ENCODE peak calls at places on chromosomes 4 and X, in eight cellular contexts. W is left lung, T is lung, O is AG04450, L is OCI-LY7, N is adrenal gland, G is HepG2, H is HCT116. Y is an unnamed sample.

GRCh38 chr4:120071192-120071795 is 4.6 kb upstream of the MAD2L1 start:
- DNase-seq in W (no peak), T (peak), O (no peak), L (peak), N (peak), G (peak), H (peak), Y (no peak)

GRCh38 chrX:45344597-45344996 is 143.9 kb upstream of the DIPK2B start:
- DNase-seq in W (no peak), T (no peak), O (no peak), L (no peak), N (no peak), G (no peak), H (no peak), Y (no peak)

GRCh38 chrX:154351183-154352011 is 23.0 kb downstream of the FLNA start:
- DNase-seq in W (no peak), T (no peak), O (no peak), L (no peak), N (no peak), G (no peak), H (no peak), Y (peak)

GRCh38 chrX:13345037-13345436 is 25.2 kb upstream of the ATXN3L start:
- DNase-seq in W (no peak), T (no peak), O (no peak), L (peak), N (no peak), G (no peak), H (no peak), Y (no peak)

GRCh38 chr4:76594152-76594551 is 159.1 kb downstream of the SHROOM3 start:
- DNase-seq in W (no peak), T (no peak), O (no peak), L (no peak), N (no peak), G (no peak), H (no peak), Y (no peak)

GRCh38 chr4:37008199-37008598 is 236.3 kb upstream of the NWD2 start:
- DNase-seq in W (no peak), T (no peak), O (no peak), L (peak), N (no peak), G (peak), H (no peak), Y (no peak)

GRCh38 chrX:11591712-11592351 is 73.9 kb downstream of the ARHGAP6 start:
- DNase-seq in W (no peak), T (no peak), O (no peak), L (peak), N (no peak), G (no peak), H (no peak), Y (no peak)

GRCh38 chr4:142353149-142353738 is 492.9 kb downstream of the INPP4B start:
- DNase-seq in W (no peak), T (no peak), O (peak), L (peak), N (peak), G (peak), H (peak), Y (no peak)

GRCh38 chrX:109854096-109854495 is 121.0 kb upstream of the ACSL4 start:
- DNase-seq in W (no peak), T (no peak), O (no peak), L (no peak), N (no peak), G (no peak), H (no peak), Y (no peak)

GRCh38 chrX:18985186-18985435 is 1.2 kb upstream of the PHKA2 start:
- DNase-seq in W (no peak), T (no peak), O (no peak), L (no peak), N (no peak), G (no peak), H (no peak), Y (no peak)

GRCh38 chrX:125646195-125646594 is 326.5 kb downstream of the TEX13C start:
- DNase-seq in W (no peak), T (no peak), O (no peak), L (peak), N (peak), G (no peak), H (no peak), Y (no peak)

GRCh38 chrX:12401252-12401651 is 263.0 kb downstream of the FRMPD4 start:
- DNase-seq in W (no peak), T (no peak), O (no peak), L (no peak), N (no peak), G (no peak), H (no peak), Y (no peak)

GRCh38 chr4:40662962-40663604 is 33.4 kb upstream of the RBM47 start:
- DNase-seq in W (peak), T (peak), O (peak), L (no peak), N (peak), G (peak), H (no peak), Y (no peak)

GRCh38 chrX:119552508-119552907 is 12.7 kb downstream of the STEEP1 start:
- DNase-seq in W (no peak), T (no peak), O (no peak), L (no peak), N (no peak), G (no peak), H (no peak), Y (no peak)

GRCh38 chr4:7200801-7201200 is 8.5 kb downstream of the SORCS2 start:
- DNase-seq in W (no peak), T (no peak), O (no peak), L (no peak), N (no peak), G (no peak), H (no peak), Y (no peak)

GRCh38 chr4:77994194-77994721 is 62.9 kb upstream of the FRAS1 start:
- DNase-seq in W (no peak), T (no peak), O (peak), L (peak), N (no peak), G (peak), H (peak), Y (no peak)

GRCh38 chrX:10989386-10989785 is 121.7 kb upstream of the HCCS start:
- DNase-seq in W (no peak), T (no peak), O (no peak), L (no peak), N (no peak), G (no peak), H (no peak), Y (no peak)

GRCh38 chr4:146930673-146931072 is 15.0 kb downstream of the TTC29 start:
- DNase-seq in W (no peak), T (no peak), O (no peak), L (no peak), N (no peak), G (no peak), H (no peak), Y (no peak)

GRCh38 chrX:13092455-13092941 is 48.1 kb upstream of the FAM9C start:
- DNase-seq in W (peak), T (no peak), O (no peak), L (no peak), N (no peak), G (no peak), H (no peak), Y (peak)

GRCh38 chr4:128282516-128282915 is 5.1 kb downstream of the PGRMC2 start:
- DNase-seq in W (no peak), T (no peak), O (no peak), L (no peak), N (no peak), G (no peak), H (no peak), Y (no peak)

GRCh38 chr4:184983660-184984356 is 34.5 kb upstream of the HELT start:
- DNase-seq in W (peak), T (peak), O (no peak), L (peak), N (peak), G (peak), H (peak), Y (peak)

GRCh38 chrX:134735015-134735414 is 76.7 kb upstream of the PLAC1 start:
- DNase-seq in W (no peak), T (no peak), O (no peak), L (no peak), N (no peak), G (no peak), H (no peak), Y (no peak)

GRCh38 chrX:10577863-10578262 is 42.5 kb downstream of the MID1 start:
- DNase-seq in W (no peak), T (no peak), O (no peak), L (no peak), N (no peak), G (no peak), H (no peak), Y (no peak)

GRCh38 chr4:53196872-53197759 is 168.7 kb downstream of the SCFD2 start:
- DNase-seq in W (no peak), T (no peak), O (peak), L (peak), N (no peak), G (peak), H (peak), Y (no peak)

GRCh38 chr4:156378053-156378665 is 424.5 kb upstream of the CTSO start:
- DNase-seq in W (no peak), T (no peak), O (peak), L (peak), N (peak), G (peak), H (peak), Y (no peak)

GRCh38 chrX:151922692-151923091 is 10.0 kb downstream of the MAGEA4 start:
- DNase-seq in W (no peak), T (no peak), O (no peak), L (no peak), N (no peak), G (no peak), H (no peak), Y (no peak)

GRCh38 chr4:182917182-182918043 is at the start of gene DCTD:
- DNase-seq in W (peak), T (peak), O (no peak), L (peak), N (peak), G (peak), H (no peak), Y (peak)

GRCh38 chr4:182920676-182921075 is 3.5 kb upstream of the DCTD start:
- DNase-seq in W (no peak), T (no peak), O (no peak), L (no peak), N (no peak), G (no peak), H (no peak), Y (no peak)

GRCh38 chr4:182918791-182919302 is 1.7 kb upstream of the DCTD start:
- DNase-seq in W (no peak), T (no peak), O (no peak), L (peak), N (no peak), G (no peak), H (no peak), Y (no peak)

GRCh38 chr4:182916483-182917181 is 554 bp downstream of the DCTD start:
- DNase-seq in W (peak), T (peak), O (no peak), L (peak), N (peak), G (no peak), H (no peak), Y (no peak)

DNA sequence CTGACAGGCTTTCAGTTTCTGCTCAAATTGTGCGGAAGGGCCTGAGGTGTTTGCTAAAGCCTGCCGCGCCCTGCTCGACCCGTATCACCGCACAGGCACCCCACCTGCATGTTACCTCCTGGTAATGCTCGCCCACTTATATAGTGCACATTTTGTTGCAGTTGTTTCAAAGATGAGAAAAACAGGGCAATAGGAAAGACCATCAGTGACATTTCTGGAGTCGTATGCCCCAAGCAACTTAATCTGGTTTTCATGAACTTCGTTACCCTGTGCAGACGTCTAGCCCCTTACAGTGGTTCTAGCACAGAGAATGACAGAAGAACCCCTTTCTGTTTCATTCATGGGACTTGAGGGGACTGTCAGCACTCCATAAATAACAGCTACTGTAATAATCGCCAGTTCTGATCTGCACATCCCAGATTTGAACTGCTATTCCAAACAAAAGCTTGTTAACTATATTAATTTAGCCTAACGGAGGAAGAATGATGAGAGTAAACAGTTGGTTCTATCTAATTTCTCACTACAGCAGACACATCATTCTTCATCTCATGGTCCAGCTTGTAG is 940 bp upstream of the DCTD start:
- DNase-seq in W (no peak), T (no peak), O (no peak), L (no peak), N (no peak), G (no peak), H (no peak), Y (no peak)
- TF ChIP-seq CTCF in W (no peak), T (no peak), O (no peak), L (peak), N (no peak), G (no peak), H (no peak), Y (no peak)

DNA sequence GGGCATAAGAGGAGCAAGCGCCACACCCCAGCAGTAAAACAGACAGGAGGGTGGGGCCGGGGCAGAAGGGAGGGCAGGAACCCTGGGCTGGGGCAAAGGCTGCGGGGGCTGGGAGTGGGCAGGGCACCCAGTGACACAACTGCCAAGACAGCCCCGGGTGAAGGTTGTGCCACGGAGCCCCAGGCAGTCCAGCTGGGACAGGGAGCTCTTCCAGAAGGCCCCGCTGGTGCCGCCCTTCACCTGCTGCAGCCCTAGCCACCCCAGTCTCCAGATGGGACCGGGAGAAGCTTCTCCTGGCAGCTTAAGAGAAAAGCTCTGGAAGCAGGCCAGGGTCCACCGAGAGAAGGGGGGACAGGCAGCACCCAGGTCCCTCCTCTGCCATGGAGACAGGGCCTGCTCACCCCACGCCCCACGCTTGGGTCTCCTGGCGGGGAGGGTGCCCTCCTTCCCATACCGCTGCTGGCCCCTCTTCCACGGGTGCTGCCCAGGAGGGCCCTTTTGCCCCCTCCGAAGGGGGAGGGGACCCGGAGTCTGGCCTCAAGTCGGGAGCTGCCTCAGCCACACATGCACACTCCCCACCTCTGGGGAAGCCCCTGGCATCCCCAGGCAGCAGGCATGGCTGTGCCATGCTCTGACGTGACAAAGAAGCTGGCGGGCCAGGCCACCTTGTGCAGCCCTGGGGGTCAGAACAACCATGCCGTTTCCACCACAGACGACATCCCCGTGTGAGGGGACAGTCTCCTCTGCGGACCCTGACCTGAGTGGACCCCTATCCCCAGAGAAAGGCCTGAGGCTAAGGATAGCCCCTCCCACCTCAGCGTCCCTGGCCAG is 1.5 kb downstream of the DGKQ start:
- DNase-seq in W (no peak), T (no peak), O (no peak), L (no peak), N (no peak), G (no peak), H (no peak), Y (no peak)
- H3K27ac ChIP-seq in W (no peak), T (no peak), O (no peak), L (no peak), N (no peak), G (no peak), H (peak), Y (no peak)

GRCh38 chr4:160182727-160183126 is 1079.8 kb downstream of the RAPGEF2 start:
- DNase-seq in W (no peak), T (no peak), O (no peak), L (no peak), N (no peak), G (no peak), H (no peak), Y (no peak)

GRCh38 chr4:160175064-160175643 is 1072.3 kb downstream of the RAPGEF2 start:
- DNase-seq in W (no peak), T (no peak), O (no peak), L (no peak), N (no peak), G (no peak), H (peak), Y (no peak)

GRCh38 chr4:160180206-160180605 is 1077.3 kb downstream of the RAPGEF2 start:
- DNase-seq in W (no peak), T (no peak), O (no peak), L (no peak), N (no peak), G (no peak), H (peak), Y (no peak)
- TF ChIP-seq CTCF in W (no peak), T (no peak), O (no peak), L (no peak), N (no peak), G (no peak), H (no peak), Y (no peak)

GRCh38 chr4:25915359-25915716 is 1.3 kb downstream of the SMIM20 start:
- DNase-seq in W (no peak), T (no peak), O (no peak), L (no peak), N (no peak), G (no peak), H (no peak), Y (no peak)
- H3K27ac ChIP-seq in W (no peak), T (no peak), O (no peak), L (peak), N (no peak), G (peak), H (peak), Y (no peak)

GRCh38 chr4:58061967-58062366 is 951.8 kb upstream of the IGFBP7 start:
- DNase-seq in W (no peak), T (no peak), O (no peak), L (no peak), N (no peak), G (no peak), H (no peak), Y (no peak)
- TF ChIP-seq CTCF in W (no peak), T (no peak), O (no peak), L (no peak), N (no peak), G (no peak), H (no peak), Y (no peak)

GRCh38 chr4:88709989-88710388 is 12.4 kb upstream of the NAP1L5 start:
- DNase-seq in W (no peak), T (no peak), O (no peak), L (no peak), N (no peak), G (no peak), H (no peak), Y (no peak)

GRCh38 chr4:88705223-88705622 is 7.6 kb upstream of the NAP1L5 start:
- DNase-seq in W (no peak), T (no peak), O (no peak), L (no peak), N (no peak), G (no peak), H (no peak), Y (no peak)

GRCh38 chr4:88705805-88706518 is 8.3 kb upstream of the NAP1L5 start:
- DNase-seq in W (no peak), T (no peak), O (no peak), L (no peak), N (no peak), G (no peak), H (no peak), Y (no peak)

GRCh38 chr4:88702780-88703179 is 5.2 kb upstream of the NAP1L5 start:
- DNase-seq in W (no peak), T (no peak), O (no peak), L (no peak), N (no peak), G (no peak), H (no peak), Y (no peak)

GRCh38 chr4:88706574-88706973 is 8.9 kb upstream of the NAP1L5 start:
- DNase-seq in W (no peak), T (no peak), O (peak), L (no peak), N (peak), G (peak), H (no peak), Y (no peak)
- H3K27ac ChIP-seq in W (no peak), T (peak), O (no peak), L (no peak), N (no peak), G (no peak), H (no peak), Y (no peak)

GRCh38 chrX:149940015-149940716 is 1.9 kb upstream of the EOLA2 start:
- DNase-seq in W (peak), T (peak), O (peak), L (peak), N (peak), G (peak), H (peak), Y (peak)
- TF ChIP-seq CTCF in W (peak), T (peak), O (peak), L (no peak), N (peak), G (peak), H (peak), Y (no peak)

GRCh38 chr4:8230891-8231290 is 31.8 kb downstream of the SH3TC1 start:
- DNase-seq in W (no peak), T (no peak), O (no peak), L (no peak), N (no peak), G (no peak), H (no peak), Y (no peak)
- H3K27ac ChIP-seq in W (no peak), T (no peak), O (no peak), L (no peak), N (no peak), G (no peak), H (no peak), Y (no peak)

DNA sequence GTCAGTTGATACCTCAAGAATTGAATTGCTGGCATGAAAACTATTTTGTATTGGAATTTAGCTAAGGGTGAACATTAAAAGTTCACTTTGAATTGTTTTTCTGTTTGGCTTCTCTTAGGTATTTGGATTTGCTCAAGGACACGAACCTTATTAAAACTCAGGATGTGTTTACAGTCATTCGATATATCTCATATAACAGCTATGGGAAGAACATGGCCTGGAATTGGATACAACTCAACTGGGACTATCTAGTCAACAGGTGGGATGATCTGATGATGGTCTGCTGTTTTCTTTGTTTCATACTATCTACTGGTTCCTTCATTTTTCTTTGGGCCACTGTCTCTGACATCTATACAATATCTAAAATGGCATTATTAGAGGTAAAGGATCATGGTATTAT is 69.7 kb downstream of the PITX2 start:
- DNase-seq in W (no peak), T (no peak), O (no peak), L (no peak), N (no peak), G (no peak), H (no peak), Y (no peak)
- TF ChIP-seq CTCF in W (no peak), T (no peak), O (no peak), L (no peak), N (no peak), G (no peak), H (no peak), Y (no peak)

GRCh38 chr4:26874110-26874509 is 13.5 kb downstream of the STIM2 start:
- DNase-seq in W (no peak), T (no peak), O (no peak), L (no peak), N (no peak), G (no peak), H (no peak), Y (no peak)

GRCh38 chr4:26877417-26877816 is 16.8 kb downstream of the STIM2 start:
- DNase-seq in W (no peak), T (no peak), O (no peak), L (no peak), N (no peak), G (no peak), H (no peak), Y (no peak)

GRCh38 chr4:26878729-26879415 is 18.2 kb downstream of the STIM2 start:
- DNase-seq in W (no peak), T (no peak), O (no peak), L (no peak), N (no peak), G (no peak), H (no peak), Y (no peak)

GRCh38 chr4:26879805-26880204 is 19.2 kb downstream of the STIM2 start:
- DNase-seq in W (no peak), T (no peak), O (no peak), L (no peak), N (no peak), G (no peak), H (no peak), Y (no peak)

GRCh38 chr4:26877946-26878345 is 17.3 kb downstream of the STIM2 start:
- DNase-seq in W (no peak), T (no peak), O (no peak), L (no peak), N (no peak), G (no peak), H (no peak), Y (no peak)
- H3K27ac ChIP-seq in W (no peak), T (peak), O (no peak), L (no peak), N (no peak), G (no peak), H (no peak), Y (peak)

Y was measured in CD4-positive, alpha-beta T cell.